ENCODE peak calls at places on chromosomes 5 and 9, in nine cellular contexts. J is LNCaP clone FGC; Z is memory B cell; D is mesendoderm; W is AG08396; O is stimulated activated CD4-positive, alpha-beta T cell treated with anti-CD3 and anti-CD28 coated beads, Interleukin-15, amount 100 ng/mL, for 48 hours; X is NCI-H69; I is iPS-NIHi11; E is skeletal muscle cell. F is an unnamed sample.

GRCh38 chr5:65967288-65968066 is 41.1 kb downstream of the ERBIN start:
- DNase-seq in O (no peak), D (no peak), J (no peak), X (no peak), E (no peak), W (no peak), Z (no peak), I (no peak), F (no peak)

GRCh38 chr5:3029396-3029795 is 277.9 kb upstream of the IRX2 start:
- DNase-seq in J (no peak), I (no peak), E (no peak), Z (no peak), X (no peak), W (no peak), D (no peak), O (no peak), F (no peak)

GRCh38 chr9:31799953-31800609 is 584.4 kb upstream of the ACO1 start:
- DNase-seq in J (no peak), E (peak; percentile 33), I (peak; percentile 30), O (no peak), X (peak; percentile 94), D (peak; percentile 80), Z (no peak), W (no peak), F (no peak)

GRCh38 chr5:10334830-10335229 is 18.7 kb upstream of the MARCHF6 start:
- DNase-seq in I (no peak), W (no peak), O (no peak), X (peak; percentile 25), D (no peak), E (no peak), J (no peak), Z (no peak), F (no peak)

GRCh38 chr5:90570034-90570433 is 11.4 kb downstream of the ADGRV1 start:
- DNase-seq in X (no peak), E (no peak), Z (no peak), O (no peak), D (no peak), J (no peak), I (no peak), W (no peak), F (no peak)

GRCh38 chr5:132813599-132814440 is 718 bp downstream of the SOWAHA start:
- DNase-seq in E (no peak), X (peak; percentile 86), O (no peak), W (no peak), I (peak; percentile 76), D (peak; percentile 61), Z (peak; percentile 34), J (no peak), F (no peak)

GRCh38 chr5:93126634-93127033 is 454.4 kb downstream of the NR2F1-AS1 start:
- DNase-seq in E (no peak), W (no peak), O (no peak), X (no peak), J (no peak), D (no peak), I (no peak), Z (no peak), F (peak; percentile 11)

GRCh38 chr5:124102491-124102890 is 590.5 kb downstream of the CSNK1G3 start:
- DNase-seq in D (no peak), O (no peak), E (peak; percentile 58), Z (no peak), W (no peak), I (no peak), X (no peak), J (no peak), F (no peak)

GRCh38 chr5:140175367-140176027 is 509 bp downstream of the CYSTM1 start:
- DNase-seq in W (peak; percentile 84), X (peak; percentile 89), Z (peak; percentile 75), J (no peak), E (peak; percentile 14), O (peak; percentile 48), I (peak; percentile 63), D (peak; percentile 84), F (no peak)

GRCh38 chr9:136155576-136155975 is 36.9 kb upstream of the TMEM250 start:
- DNase-seq in Z (no peak), I (no peak), D (no peak), W (no peak), E (no peak), X (peak; percentile 89), O (no peak), J (no peak), F (no peak)

GRCh38 chr5:147576646-147577535 is 67.0 kb upstream of the DPYSL3 start:
- DNase-seq in I (peak; percentile 59), O (peak; percentile 14), W (peak; percentile 53), J (no peak), E (no peak), Z (no peak), X (peak; percentile 66), D (peak; percentile 47), F (no peak)

GRCh38 chr5:176527246-176528222 is 9.7 kb downstream of the RNF44 start:
- DNase-seq in Z (no peak), D (no peak), W (no peak), X (no peak), O (no peak), I (peak; percentile 16), E (no peak), J (no peak), F (no peak)

GRCh38 chr5:177508217-177508611 is 1.4 kb downstream of the DOK3 start:
- DNase-seq in J (no peak), O (no peak), X (no peak), Z (no peak), W (no peak), E (no peak), I (no peak), D (no peak), F (no peak)

GRCh38 chr5:151086192-151086869 is 5.5 kb upstream of the TNIP1 start:
- DNase-seq in D (no peak), E (no peak), Z (no peak), X (no peak), W (no peak), J (no peak), O (no peak), I (no peak), F (no peak)

GRCh38 chr5:111163000-111163399 is 61.2 kb upstream of the CAMK4 start:
- DNase-seq in X (no peak), D (no peak), I (no peak), J (no peak), W (no peak), O (no peak), E (no peak), Z (no peak), F (no peak)

GRCh38 chr9:131228988-131229387 is 47.3 kb downstream of the FAM78A start:
- DNase-seq in E (no peak), I (no peak), D (no peak), X (no peak), O (no peak), W (no peak), Z (no peak), J (no peak), F (peak; percentile 59)

GRCh38 chr5:150278916-150279315 is 10.7 kb downstream of the CAMK2A start:
- DNase-seq in I (no peak), D (no peak), W (peak; percentile 80), J (no peak), X (no peak), Z (no peak), E (peak; percentile 56), O (no peak), F (peak; percentile 74)

GRCh38 chr5:79111387-79111959 is at the start of gene BHMT:
- DNase-seq in I (peak; percentile 51), E (no peak), X (no peak), O (no peak), W (no peak), D (no peak), J (no peak), Z (no peak), F (no peak)

GRCh38 chr9:71975833-71976232 is 64.4 kb downstream of the C9orf85 start:
- DNase-seq in Z (no peak), I (no peak), X (no peak), D (no peak), E (no peak), W (no peak), J (no peak), O (no peak), F (no peak)